ENCODE peak calls at places on chromosomes 6 and 20, in five cellular contexts. O is tibial nerve, U is GM12878, N is A549, A is HepG2. M is an unnamed sample.

GRCh38 chr6:159061805-159062563 is 17.2 kb upstream of the TAGAP start:
- DNase-seq in O (no peak), U (no peak), N (no peak), A (no peak), M (no peak)

GRCh38 chr6:53611342-53611741 is 54.2 kb downstream of the KLHL31 start:
- DNase-seq in O (no peak), U (no peak), N (no peak), A (no peak), M (no peak)

GRCh38 chr6:129929433-129929832 is 68.3 kb upstream of the TMEM244 start:
- DNase-seq in O (no peak), U (no peak), N (peak), A (no peak), M (no peak)

GRCh38 chr6:29797120-29797519 is 30.5 kb upstream of the HLA-G start:
- DNase-seq in O (no peak), U (no peak), N (peak), A (no peak), M (no peak)

GRCh38 chr6:34044945-34045595 is 100.8 kb downstream of the GRM4 start:
- DNase-seq in O (no peak), U (peak), N (no peak), A (no peak), M (no peak)

GRCh38 chr20:7704021-7704420 is 236.2 kb downstream of the HAO1 start:
- DNase-seq in O (no peak), U (no peak), N (no peak), A (no peak), M (no peak)

GRCh38 chr6:16274519-16275229 is 36.3 kb downstream of the GMPR start:
- DNase-seq in O (no peak), U (no peak), N (no peak), A (no peak), M (no peak)

GRCh38 chr20:13586133-13586532 is 52.6 kb downstream of the TASP1 start:
- DNase-seq in O (no peak), U (no peak), N (no peak), A (no peak), M (no peak)

GRCh38 chr6:20840675-20841074 is 306.4 kb downstream of the CDKAL1 start:
- DNase-seq in O (no peak), U (no peak), N (no peak), A (no peak), M (no peak)

GRCh38 chr20:43750774-43751166 is 24.0 kb upstream of the GTSF1L start:
- DNase-seq in O (no peak), U (no peak), N (no peak), A (no peak), M (no peak)

GRCh38 chr6:13354331-13355042 is 26.1 kb upstream of the TBC1D7 start:
- DNase-seq in O (no peak), U (no peak), N (no peak), A (no peak), M (no peak)

GRCh38 chr6:33632603-33633039 is 11.5 kb downstream of the ITPR3 start:
- DNase-seq in O (no peak), U (no peak), N (peak), A (peak), M (no peak)

GRCh38 chr20:6075428-6076219 is 21.8 kb upstream of the LRRN4 start:
- DNase-seq in O (no peak), U (no peak), N (no peak), A (no peak), M (no peak)

GRCh38 chr6:168678177-168678576 is 237.2 kb downstream of the SMOC2 start:
- DNase-seq in O (no peak), U (no peak), N (no peak), A (no peak), M (no peak)

GRCh38 chr20:25057234-25058050 is 497 bp downstream of the ACSS1 start:
- DNase-seq in O (peak), U (no peak), N (peak), A (no peak), M (peak)

DNA sequence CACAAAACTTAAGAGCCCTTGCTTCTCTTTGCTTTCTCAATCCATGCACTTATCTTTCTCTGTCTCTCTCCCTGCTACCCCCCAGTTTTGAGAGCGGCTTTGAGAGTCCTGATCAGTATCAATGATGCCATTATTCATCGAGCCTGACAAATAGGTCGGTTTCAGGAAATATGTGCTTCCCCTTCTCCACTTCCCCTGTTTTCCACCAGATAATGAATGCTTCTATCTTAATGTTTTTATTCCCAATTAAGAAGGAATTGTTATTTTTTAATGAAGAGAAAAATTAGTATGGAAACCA is 117.7 kb downstream of the KIF13A start:
- DNase-seq in O (no peak), U (no peak), N (no peak), A (no peak), M (no peak)
- TF ChIP-seq EP300 in O (no peak), U (no peak), N (no peak), A (no peak), M (no peak)

DNA sequence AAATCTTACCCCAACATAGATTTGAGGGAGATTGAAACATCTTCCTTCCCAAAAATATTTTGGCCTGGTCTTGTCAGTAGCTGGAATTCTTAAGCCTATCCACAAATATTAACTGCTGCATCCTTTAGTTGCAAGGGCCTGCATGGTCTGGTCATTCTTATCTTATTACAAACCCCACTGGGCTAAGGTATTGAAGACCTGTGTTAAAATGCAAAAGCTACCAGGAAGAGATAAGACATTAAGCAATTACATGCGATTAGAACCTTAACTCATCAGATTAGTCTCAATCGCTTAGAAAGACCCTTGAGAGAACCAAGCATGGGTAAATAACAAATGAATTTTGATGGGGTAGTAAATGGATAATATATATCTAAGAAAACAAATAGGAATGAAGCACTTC is 426.6 kb downstream of the FRK start:
- DNase-seq in O (no peak), U (no peak), N (no peak), A (no peak), M (no peak)
- H3K4me3 ChIP-seq in O (no peak), U (no peak), N (no peak), A (no peak), M (no peak)

GRCh38 chr20:32144898-32145662 is 35.6 kb downstream of the TM9SF4 start:
- DNase-seq in O (no peak), U (no peak), N (no peak), A (no peak), M (peak)
- TF ChIP-seq EP300 in O (no peak), U (no peak), N (no peak), A (no peak), M (no peak)

GRCh38 chr6:99605074-99605726 is 1.4 kb upstream of the PRDM13 start:
- DNase-seq in O (no peak), U (no peak), N (no peak), A (no peak), M (no peak)

GRCh38 chr6:99605911-99606669 is 543 bp upstream of the PRDM13 start:
- DNase-seq in O (no peak), U (no peak), N (no peak), A (no peak), M (no peak)

GRCh38 chr6:99602519-99603420 is 3.9 kb upstream of the PRDM13 start:
- DNase-seq in O (no peak), U (no peak), N (no peak), A (no peak), M (no peak)

GRCh38 chr6:99603421-99604160 is 3.0 kb upstream of the PRDM13 start:
- DNase-seq in O (no peak), U (no peak), N (peak), A (no peak), M (no peak)

GRCh38 chr6:99604161-99605073 is 2.2 kb upstream of the PRDM13 start:
- DNase-seq in O (no peak), U (no peak), N (no peak), A (no peak), M (no peak)
- H3K4me3 ChIP-seq in O (peak), U (peak), N (peak), A (peak), M (peak)

GRCh38 chr6:26243132-26243531 is 121.9 kb upstream of the BTN3A2 start:
- DNase-seq in O (no peak), U (no peak), N (no peak), A (no peak), M (no peak)
- TF ChIP-seq EP300 in O (no peak), U (no peak), N (no peak), A (no peak), M (no peak)

GRCh38 chr20:59027746-59028320 is 4.3 kb downstream of the ATP5F1E start:
- DNase-seq in O (no peak), U (no peak), N (no peak), A (no peak), M (no peak)
- H3K4me3 ChIP-seq in O (no peak), U (peak), N (no peak), A (no peak), M (no peak)

GRCh38 chr6:74269601-74269860 is 573.5 kb downstream of the CD109 start:
- DNase-seq in O (no peak), U (no peak), N (no peak), A (no peak), M (no peak)

GRCh38 chr6:74273541-74273940 is 577.5 kb downstream of the CD109 start:
- DNase-seq in O (no peak), U (no peak), N (no peak), A (no peak), M (no peak)

GRCh38 chr6:74268821-74269600 is 573.0 kb downstream of the CD109 start:
- DNase-seq in O (no peak), U (no peak), N (no peak), A (no peak), M (no peak)
- TF ChIP-seq EP300 in O (no peak), U (no peak), N (no peak), A (no peak), M (no peak)

DNA sequence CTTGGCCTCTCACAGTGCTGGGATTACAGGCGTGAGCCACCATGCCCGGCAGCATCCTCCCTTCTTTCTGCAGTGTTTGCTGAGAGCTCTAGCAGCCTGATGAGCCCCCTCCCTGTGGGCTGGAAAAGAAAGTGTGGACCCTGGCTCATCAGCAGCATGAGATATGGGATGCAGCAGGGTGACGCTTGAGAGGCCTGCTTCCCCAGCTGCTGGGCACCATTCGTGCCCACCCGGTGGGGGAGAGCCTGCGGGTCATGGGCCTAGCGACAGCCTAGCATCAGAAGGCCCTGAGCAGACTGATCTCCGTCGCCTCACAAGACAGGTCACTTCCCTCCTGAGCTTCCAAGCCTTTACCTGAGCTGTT is 16.0 kb upstream of the CCDC167 start:
- DNase-seq in O (no peak), U (no peak), N (no peak), A (no peak), M (no peak)
- H3K4me3 ChIP-seq in O (no peak), U (no peak), N (no peak), A (peak), M (no peak)

GRCh38 chr6:31958741-31959739 is at the start of the genes NELFE and SKIC2:
- DNase-seq in O (peak), U (peak), N (peak), A (peak), M (peak)
- TF ChIP-seq EP300 in O (peak), U (no peak), N (no peak), A (peak), M (no peak)

M was measured in sigmoid colon.